ENCODE peak calls at places on chromosomes 2 and 18, in five cellular contexts. T, O, F, B and V are unnamed samples.

GRCh38 chr2:201127128-201127521 is 11.2 kb downstream of the CFLAR start:
- DNase-seq in T (peak), O (no peak), F (no peak), B (no peak), V (no peak)

GRCh38 chr2:97673187-97673914 is 3.8 kb downstream of the C2orf92 start:
- DNase-seq in T (no peak), O (no peak), F (no peak), B (no peak), V (no peak)

GRCh38 chr2:8546319-8547283 is 135.3 kb upstream of the ID2 start:
- DNase-seq in T (peak), O (peak), F (no peak), B (no peak), V (no peak)

GRCh38 chr2:226791487-226792081 is 8.0 kb downstream of the IRS1 start:
- DNase-seq in T (peak), O (peak), F (peak), B (peak), V (peak)

GRCh38 chr2:109631741-109632140 is 17.6 kb downstream of the SOWAHC start:
- DNase-seq in T (no peak), O (no peak), F (no peak), B (no peak), V (no peak)

GRCh38 chr2:233372855-233373254 is 18.6 kb downstream of the DGKD start:
- DNase-seq in T (no peak), O (no peak), F (no peak), B (no peak), V (no peak)

GRCh38 chr2:7881038-7881437 is 800.8 kb upstream of the ID2 start:
- DNase-seq in T (no peak), O (no peak), F (no peak), B (no peak), V (no peak)

GRCh38 chr18:5058768-5059539 is 138.1 kb downstream of the AKAIN1 start:
- DNase-seq in T (peak), O (peak), F (no peak), B (no peak), V (no peak)

GRCh38 chr18:3877678-3878077 is 427.7 kb downstream of the TGIF1 start:
- DNase-seq in T (no peak), O (no peak), F (peak), B (no peak), V (no peak)

GRCh38 chr2:166614027-166614426 is 120.0 kb upstream of the SCN7A start:
- DNase-seq in T (no peak), O (no peak), F (no peak), B (no peak), V (no peak)

GRCh38 chr2:166610180-166610919 is 116.3 kb upstream of the SCN7A start:
- DNase-seq in T (no peak), O (no peak), F (no peak), B (no peak), V (no peak)

GRCh38 chr2:166613226-166613625 is 119.2 kb upstream of the SCN7A start:
- DNase-seq in T (no peak), O (no peak), F (no peak), B (no peak), V (no peak)

GRCh38 chr2:166612214-166612613 is 118.2 kb upstream of the SCN7A start:
- DNase-seq in T (no peak), O (no peak), F (no peak), B (no peak), V (no peak)

DNA sequence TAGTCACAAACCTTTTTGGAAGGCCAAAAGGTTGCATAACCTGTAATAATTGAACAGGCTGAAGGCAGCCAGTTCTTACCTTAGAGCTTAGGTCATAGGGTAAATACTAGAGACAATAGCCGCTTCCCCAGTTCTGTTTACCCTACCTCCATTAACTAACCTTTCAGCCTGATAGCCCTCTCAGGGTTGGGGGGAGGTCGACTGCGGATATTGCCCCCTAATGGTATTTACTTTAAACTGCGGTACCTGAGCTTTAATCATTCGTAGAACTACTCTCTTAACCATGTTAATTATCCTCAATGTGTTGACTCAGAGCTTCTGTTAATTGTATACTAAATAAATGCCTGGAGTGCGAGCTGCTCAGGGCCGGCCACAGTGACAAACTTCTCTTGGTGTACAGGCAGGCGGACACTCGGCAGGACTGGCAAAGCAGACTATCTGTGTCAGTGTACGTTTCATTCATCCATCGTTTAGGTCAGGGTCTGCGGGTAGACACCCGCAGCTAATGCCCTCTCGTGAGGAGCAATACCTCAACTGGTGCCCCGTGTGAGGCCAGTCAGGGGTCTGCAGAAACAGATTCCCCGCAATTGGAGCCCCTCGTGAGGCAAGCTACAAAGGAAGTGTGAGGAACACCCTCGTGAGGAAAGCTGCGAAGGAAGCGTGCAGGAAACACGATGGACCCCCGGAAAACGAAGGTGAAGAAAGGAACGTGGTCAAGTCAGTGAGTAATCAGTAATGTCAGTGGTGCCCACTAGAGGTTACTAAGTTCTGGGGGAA is 115.3 kb upstream of the SCN7A start:
- DNase-seq in T (no peak), O (no peak), F (no peak), B (no peak), V (no peak)
- TF ChIP-seq CTCF in T (peak), O (no peak), F (no peak), B (no peak), V (no peak)

GRCh38 chr2:175181104-175181876 is at the start of gene ATP5MC3:
- DNase-seq in T (peak), O (peak), F (peak), B (peak), V (peak)
- TF ChIP-seq CTCF in T (peak), O (peak), F (peak), B (no peak), V (no peak)

DNA sequence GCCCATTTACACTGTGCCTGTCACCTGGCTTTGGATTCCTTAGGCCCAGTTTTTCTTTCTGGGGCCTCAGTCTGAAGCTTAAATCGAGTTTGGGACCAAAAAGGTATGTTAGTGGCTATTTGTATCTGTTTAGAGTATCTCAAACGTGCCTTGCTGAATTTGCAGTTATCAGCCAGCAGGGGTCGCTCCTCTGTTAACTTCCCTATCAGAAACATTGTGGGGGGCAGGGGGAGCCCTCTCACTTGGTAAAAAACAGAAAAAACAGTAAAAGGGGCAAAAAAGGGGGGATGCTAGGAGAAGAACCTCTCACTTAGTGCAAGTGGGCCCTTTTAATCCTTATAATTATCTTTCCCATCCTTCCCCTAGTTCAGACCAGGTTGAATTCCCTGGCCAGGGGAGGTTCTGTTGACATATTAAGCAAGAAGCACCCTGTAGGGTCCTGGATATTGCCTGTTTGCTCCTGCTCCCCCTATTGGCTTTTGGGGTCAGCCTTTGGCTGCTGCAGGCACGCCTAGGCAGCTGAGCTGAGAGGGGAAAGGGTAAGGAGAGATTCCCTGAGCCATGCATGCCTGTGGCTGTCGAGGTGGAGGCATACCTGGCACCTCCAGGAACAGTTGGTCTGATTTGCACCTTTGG is 8.8 kb upstream of the IFIH1 start:
- DNase-seq in T (no peak), O (no peak), F (no peak), B (no peak), V (no peak)
- TF ChIP-seq CTCF in T (peak), O (no peak), F (peak), B (peak), V (peak)

GRCh38 chr2:240558229-240558885 is 569 bp upstream of the ANKMY1 start:
- DNase-seq in T (no peak), O (no peak), F (no peak), B (no peak), V (no peak)

GRCh38 chr2:240561325-240561971 is 1.3 kb downstream of the DUSP28 start:
- DNase-seq in T (peak), O (no peak), F (peak), B (no peak), V (no peak)

GRCh38 chr2:240560084-240560479 is at the start of gene DUSP28:
- DNase-seq in T (peak), O (peak), F (peak), B (peak), V (peak)

GRCh38 chr2:240559271-240559670 is 886 bp upstream of the DUSP28 start:
- DNase-seq in T (no peak), O (no peak), F (no peak), B (no peak), V (no peak)

GRCh38 chr2:240560480-240561324 is 545 bp downstream of the DUSP28 start:
- DNase-seq in T (peak), O (peak), F (peak), B (peak), V (peak)
- TF ChIP-seq CTCF in T (no peak), O (peak), F (peak), B (no peak), V (peak)

GRCh38 chr18:63188063-63188462 is 131.5 kb downstream of the BCL2 start:
- DNase-seq in T (no peak), O (no peak), F (no peak), B (no peak), V (no peak)
- TF ChIP-seq CTCF in T (no peak), O (no peak), F (no peak), B (no peak), V (no peak)

GRCh38 chr2:220814441-220814840 is 757.7 kb downstream of the EPHA4 start:
- DNase-seq in T (no peak), O (no peak), F (no peak), B (no peak), V (no peak)
- TF ChIP-seq CTCF in T (no peak), O (no peak), F (no peak), B (no peak), V (no peak)

GRCh38 chr2:151614606-151615306 is 119.5 kb downstream of the NEB start:
- DNase-seq in T (no peak), O (no peak), F (no peak), B (no peak), V (no peak)
- TF ChIP-seq CTCF in T (no peak), O (no peak), F (no peak), B (peak), V (no peak)